ENCODE peak calls at places on chromosome 18, in nine cellular contexts. One of them, this sample, is unnamed.

GRCh38 chr18:56576826-56577573 is 61.4 kb downstream of the TXNL1 start:
- DNase-seq in LoVo: no peak
- DNase-seq in H9: no peak
- DNase-seq in stimulated activated CD4-positive, alpha-beta T cell treated with anti-CD3 and anti-CD28 coated beads, Interleukin-2, amount 100 ng/mL, for 48 hours: no peak
- DNase-seq in stomach: no peak
- DNase-seq in A172: peak
- DNase-seq in CD8-positive, alpha-beta T cell: no peak
- DNase-seq in HCT116: no peak
- DNase-seq in activated T-cell treated with anti-CD3 and anti-CD28 coated beads for 1 hour: no peak
- DNase-seq in this sample: no peak

GRCh38 chr18:22309191-22309590 is 108.5 kb downstream of the CTAGE1 start:
- DNase-seq in HCT116: no peak
- DNase-seq in stimulated activated CD4-positive, alpha-beta T cell treated with anti-CD3 and anti-CD28 coated beads, Interleukin-2, amount 100 ng/mL, for 48 hours: no peak
- DNase-seq in CD8-positive, alpha-beta T cell: no peak
- DNase-seq in H9: no peak
- DNase-seq in activated T-cell treated with anti-CD3 and anti-CD28 coated beads for 1 hour: no peak
- DNase-seq in LoVo: no peak
- DNase-seq in A172: peak
- DNase-seq in stomach: no peak
- DNase-seq in this sample: no peak

GRCh38 chr18:77054288-77054605 is 78.3 kb downstream of the MBP start:
- DNase-seq in CD8-positive, alpha-beta T cell: no peak
- DNase-seq in H9: no peak
- DNase-seq in stomach: no peak
- DNase-seq in HCT116: no peak
- DNase-seq in LoVo: no peak
- DNase-seq in activated T-cell treated with anti-CD3 and anti-CD28 coated beads for 1 hour: no peak
- DNase-seq in A172: no peak
- DNase-seq in stimulated activated CD4-positive, alpha-beta T cell treated with anti-CD3 and anti-CD28 coated beads, Interleukin-2, amount 100 ng/mL, for 48 hours: no peak
- DNase-seq in this sample: no peak

GRCh38 chr18:61926532-61926931 is 33.7 kb upstream of the RNF152 start:
- DNase-seq in stimulated activated CD4-positive, alpha-beta T cell treated with anti-CD3 and anti-CD28 coated beads, Interleukin-2, amount 100 ng/mL, for 48 hours: peak
- DNase-seq in HCT116: no peak
- DNase-seq in LoVo: no peak
- DNase-seq in H9: no peak
- DNase-seq in CD8-positive, alpha-beta T cell: no peak
- DNase-seq in activated T-cell treated with anti-CD3 and anti-CD28 coated beads for 1 hour: no peak
- DNase-seq in A172: no peak
- DNase-seq in stomach: no peak
- DNase-seq in this sample: no peak

GRCh38 chr18:67367540-67367939 is 149.0 kb downstream of the DSEL start:
- DNase-seq in A172: no peak
- DNase-seq in LoVo: no peak
- DNase-seq in stimulated activated CD4-positive, alpha-beta T cell treated with anti-CD3 and anti-CD28 coated beads, Interleukin-2, amount 100 ng/mL, for 48 hours: no peak
- DNase-seq in HCT116: no peak
- DNase-seq in H9: no peak
- DNase-seq in activated T-cell treated with anti-CD3 and anti-CD28 coated beads for 1 hour: no peak
- DNase-seq in stomach: no peak
- DNase-seq in CD8-positive, alpha-beta T cell: no peak
- DNase-seq in this sample: no peak

GRCh38 chr18:52319423-52319822 is 20.6 kb upstream of the DCC start:
- DNase-seq in LoVo: no peak
- DNase-seq in HCT116: no peak
- DNase-seq in activated T-cell treated with anti-CD3 and anti-CD28 coated beads for 1 hour: no peak
- DNase-seq in A172: no peak
- DNase-seq in H9: no peak
- DNase-seq in stimulated activated CD4-positive, alpha-beta T cell treated with anti-CD3 and anti-CD28 coated beads, Interleukin-2, amount 100 ng/mL, for 48 hours: no peak
- DNase-seq in stomach: no peak
- DNase-seq in CD8-positive, alpha-beta T cell: no peak
- DNase-seq in this sample: no peak

GRCh38 chr18:50247562-50247961 is 18.7 kb downstream of the CFAP53 start:
- DNase-seq in A172: no peak
- DNase-seq in activated T-cell treated with anti-CD3 and anti-CD28 coated beads for 1 hour: no peak
- DNase-seq in stomach: no peak
- DNase-seq in HCT116: no peak
- DNase-seq in LoVo: no peak
- DNase-seq in CD8-positive, alpha-beta T cell: no peak
- DNase-seq in H9: no peak
- DNase-seq in stimulated activated CD4-positive, alpha-beta T cell treated with anti-CD3 and anti-CD28 coated beads, Interleukin-2, amount 100 ng/mL, for 48 hours: no peak
- DNase-seq in this sample: no peak

GRCh38 chr18:48926420-48926857 is 24.3 kb downstream of the SMAD7 start:
- DNase-seq in activated T-cell treated with anti-CD3 and anti-CD28 coated beads for 1 hour: no peak
- DNase-seq in H9: no peak
- DNase-seq in CD8-positive, alpha-beta T cell: no peak
- DNase-seq in LoVo: no peak
- DNase-seq in A172: no peak
- DNase-seq in stimulated activated CD4-positive, alpha-beta T cell treated with anti-CD3 and anti-CD28 coated beads, Interleukin-2, amount 100 ng/mL, for 48 hours: no peak
- DNase-seq in stomach: peak
- DNase-seq in HCT116: no peak
- DNase-seq in this sample: peak

GRCh38 chr18:77108001-77108692 is 24.4 kb downstream of the MBP start:
- DNase-seq in A172: peak
- DNase-seq in stomach: no peak
- DNase-seq in LoVo: no peak
- DNase-seq in H9: no peak
- DNase-seq in activated T-cell treated with anti-CD3 and anti-CD28 coated beads for 1 hour: no peak
- DNase-seq in CD8-positive, alpha-beta T cell: no peak
- DNase-seq in stimulated activated CD4-positive, alpha-beta T cell treated with anti-CD3 and anti-CD28 coated beads, Interleukin-2, amount 100 ng/mL, for 48 hours: no peak
- DNase-seq in HCT116: no peak
- DNase-seq in this sample: no peak

GRCh38 chr18:58863539-58864145 is 1.0 kb upstream of the ZNF532 start:
- DNase-seq in stimulated activated CD4-positive, alpha-beta T cell treated with anti-CD3 and anti-CD28 coated beads, Interleukin-2, amount 100 ng/mL, for 48 hours: no peak
- DNase-seq in HCT116: no peak
- DNase-seq in H9: no peak
- DNase-seq in activated T-cell treated with anti-CD3 and anti-CD28 coated beads for 1 hour: peak
- DNase-seq in stomach: peak
- DNase-seq in A172: no peak
- DNase-seq in CD8-positive, alpha-beta T cell: no peak
- DNase-seq in LoVo: peak
- DNase-seq in this sample: peak

GRCh38 chr18:12092398-12093229 is 1.0 kb upstream of the ANKRD62 start:
- DNase-seq in activated T-cell treated with anti-CD3 and anti-CD28 coated beads for 1 hour: no peak
- DNase-seq in H9: peak
- DNase-seq in CD8-positive, alpha-beta T cell: no peak
- DNase-seq in stomach: no peak
- DNase-seq in A172: no peak
- DNase-seq in LoVo: peak
- DNase-seq in stimulated activated CD4-positive, alpha-beta T cell treated with anti-CD3 and anti-CD28 coated beads, Interleukin-2, amount 100 ng/mL, for 48 hours: no peak
- DNase-seq in HCT116: peak
- DNase-seq in this sample: peak

GRCh38 chr18:35695803-35696202 is 114.3 kb downstream of the GALNT1 start:
- DNase-seq in activated T-cell treated with anti-CD3 and anti-CD28 coated beads for 1 hour: no peak
- DNase-seq in A172: no peak
- DNase-seq in H9: no peak
- DNase-seq in stomach: peak
- DNase-seq in HCT116: no peak
- DNase-seq in CD8-positive, alpha-beta T cell: no peak
- DNase-seq in stimulated activated CD4-positive, alpha-beta T cell treated with anti-CD3 and anti-CD28 coated beads, Interleukin-2, amount 100 ng/mL, for 48 hours: no peak
- DNase-seq in LoVo: no peak
- DNase-seq in this sample: no peak

GRCh38 chr18:57801379-57802165 is 1.5 kb downstream of the ATP8B1 start:
- DNase-seq in CD8-positive, alpha-beta T cell: no peak
- DNase-seq in LoVo: no peak
- DNase-seq in stimulated activated CD4-positive, alpha-beta T cell treated with anti-CD3 and anti-CD28 coated beads, Interleukin-2, amount 100 ng/mL, for 48 hours: no peak
- DNase-seq in stomach: peak
- DNase-seq in activated T-cell treated with anti-CD3 and anti-CD28 coated beads for 1 hour: no peak
- DNase-seq in H9: peak
- DNase-seq in HCT116: no peak
- DNase-seq in A172: no peak
- DNase-seq in this sample: no peak

GRCh38 chr18:79429785-79430281 is 34.1 kb downstream of the NFATC1 start:
- DNase-seq in H9: no peak
- DNase-seq in A172: no peak
- DNase-seq in LoVo: no peak
- DNase-seq in stimulated activated CD4-positive, alpha-beta T cell treated with anti-CD3 and anti-CD28 coated beads, Interleukin-2, amount 100 ng/mL, for 48 hours: no peak
- DNase-seq in activated T-cell treated with anti-CD3 and anti-CD28 coated beads for 1 hour: no peak
- DNase-seq in CD8-positive, alpha-beta T cell: no peak
- DNase-seq in stomach: no peak
- DNase-seq in HCT116: no peak
- DNase-seq in this sample: no peak

GRCh38 chr18:11998182-11998581 is 16.9 kb downstream of the IMPA2 start:
- DNase-seq in LoVo: no peak
- DNase-seq in stimulated activated CD4-positive, alpha-beta T cell treated with anti-CD3 and anti-CD28 coated beads, Interleukin-2, amount 100 ng/mL, for 48 hours: no peak
- DNase-seq in CD8-positive, alpha-beta T cell: no peak
- DNase-seq in A172: no peak
- DNase-seq in HCT116: no peak
- DNase-seq in stomach: no peak
- DNase-seq in H9: no peak
- DNase-seq in activated T-cell treated with anti-CD3 and anti-CD28 coated beads for 1 hour: no peak
- DNase-seq in this sample: no peak

GRCh38 chr18:78927156-78927555 is 52.5 kb upstream of the SALL3 start:
- DNase-seq in LoVo: no peak
- DNase-seq in activated T-cell treated with anti-CD3 and anti-CD28 coated beads for 1 hour: no peak
- DNase-seq in H9: no peak
- DNase-seq in stomach: no peak
- DNase-seq in HCT116: no peak
- DNase-seq in stimulated activated CD4-positive, alpha-beta T cell treated with anti-CD3 and anti-CD28 coated beads, Interleukin-2, amount 100 ng/mL, for 48 hours: no peak
- DNase-seq in CD8-positive, alpha-beta T cell: no peak
- DNase-seq in A172: no peak
- DNase-seq in this sample: no peak

GRCh38 chr18:54269924-54270844 is 867 bp downstream of the POLI start:
- DNase-seq in HCT116: peak
- DNase-seq in activated T-cell treated with anti-CD3 and anti-CD28 coated beads for 1 hour: peak
- DNase-seq in CD8-positive, alpha-beta T cell: no peak
- DNase-seq in H9: peak
- DNase-seq in stimulated activated CD4-positive, alpha-beta T cell treated with anti-CD3 and anti-CD28 coated beads, Interleukin-2, amount 100 ng/mL, for 48 hours: peak
- DNase-seq in A172: peak
- DNase-seq in LoVo: peak
- DNase-seq in stomach: peak
- DNase-seq in this sample: peak

GRCh38 chr18:59899298-59900221 is at the start of gene PMAIP1:
- DNase-seq in activated T-cell treated with anti-CD3 and anti-CD28 coated beads for 1 hour: peak
- DNase-seq in stimulated activated CD4-positive, alpha-beta T cell treated with anti-CD3 and anti-CD28 coated beads, Interleukin-2, amount 100 ng/mL, for 48 hours: peak
- DNase-seq in stomach: peak
- DNase-seq in LoVo: peak
- DNase-seq in CD8-positive, alpha-beta T cell: peak
- DNase-seq in HCT116: peak
- DNase-seq in A172: peak
- DNase-seq in H9: peak
- DNase-seq in this sample: peak

GRCh38 chr18:13465126-13465446 is 246.5 kb downstream of the LDLRAD4 start:
- DNase-seq in activated T-cell treated with anti-CD3 and anti-CD28 coated beads for 1 hour: no peak
- DNase-seq in A172: no peak
- DNase-seq in stimulated activated CD4-positive, alpha-beta T cell treated with anti-CD3 and anti-CD28 coated beads, Interleukin-2, amount 100 ng/mL, for 48 hours: no peak
- DNase-seq in LoVo: no peak
- DNase-seq in HCT116: no peak
- DNase-seq in CD8-positive, alpha-beta T cell: no peak
- DNase-seq in stomach: no peak
- DNase-seq in H9: no peak
- DNase-seq in this sample: no peak

GRCh38 chr18:68177807-68178702 is 536.9 kb downstream of the TMX3 start:
- DNase-seq in A172: peak
- DNase-seq in LoVo: no peak
- DNase-seq in HCT116: no peak
- DNase-seq in stimulated activated CD4-positive, alpha-beta T cell treated with anti-CD3 and anti-CD28 coated beads, Interleukin-2, amount 100 ng/mL, for 48 hours: no peak
- DNase-seq in CD8-positive, alpha-beta T cell: no peak
- DNase-seq in stomach: peak
- DNase-seq in activated T-cell treated with anti-CD3 and anti-CD28 coated beads for 1 hour: no peak
- DNase-seq in H9: no peak
- DNase-seq in this sample: peak

GRCh38 chr18:32093523-32093922 is 1.8 kb downstream of the RNF138 start:
- DNase-seq in stimulated activated CD4-positive, alpha-beta T cell treated with anti-CD3 and anti-CD28 coated beads, Interleukin-2, amount 100 ng/mL, for 48 hours: no peak
- DNase-seq in H9: no peak
- DNase-seq in activated T-cell treated with anti-CD3 and anti-CD28 coated beads for 1 hour: no peak
- DNase-seq in CD8-positive, alpha-beta T cell: no peak
- DNase-seq in stomach: no peak
- DNase-seq in A172: no peak
- DNase-seq in HCT116: no peak
- DNase-seq in LoVo: peak
- DNase-seq in this sample: peak

GRCh38 chr18:69951182-69951581 is 3.5 kb upstream of the CD226 start:
- DNase-seq in LoVo: no peak
- DNase-seq in activated T-cell treated with anti-CD3 and anti-CD28 coated beads for 1 hour: no peak
- DNase-seq in A172: peak
- DNase-seq in HCT116: no peak
- DNase-seq in stomach: no peak
- DNase-seq in CD8-positive, alpha-beta T cell: no peak
- DNase-seq in stimulated activated CD4-positive, alpha-beta T cell treated with anti-CD3 and anti-CD28 coated beads, Interleukin-2, amount 100 ng/mL, for 48 hours: no peak
- DNase-seq in H9: no peak
- DNase-seq in this sample: no peak

GRCh38 chr18:10010611-10011015 is 96.8 kb downstream of the VAPA start:
- DNase-seq in A172: peak
- DNase-seq in LoVo: no peak
- DNase-seq in CD8-positive, alpha-beta T cell: no peak
- DNase-seq in stomach: peak
- DNase-seq in H9: no peak
- DNase-seq in HCT116: no peak
- DNase-seq in activated T-cell treated with anti-CD3 and anti-CD28 coated beads for 1 hour: no peak
- DNase-seq in stimulated activated CD4-positive, alpha-beta T cell treated with anti-CD3 and anti-CD28 coated beads, Interleukin-2, amount 100 ng/mL, for 48 hours: no peak
- DNase-seq in this sample: no peak

This sample was measured in COR-L47.